ENCODE peak calls at places on chromosomes 1 and 21, in four cellular contexts. R, O, H and J are unnamed samples. For H3K4me1, the result is how much of the 10 kb centered on the place peaks cover.

GRCh38 chr1:118739421-118739930 is 248.7 kb downstream of the TBX15 start:
- DNase-seq in R (no peak), O (no peak), H (no peak), J (no peak)

GRCh38 chr1:178061632-178062031 is 32.3 kb upstream of the RASAL2 start:
- DNase-seq in R (no peak), O (no peak), H (no peak), J (no peak)

GRCh38 chr1:157043685-157044084 is 1.9 kb downstream of the ARHGEF11 start:
- DNase-seq in R (no peak), O (no peak), H (no peak), J (no peak)

GRCh38 chr1:14112613-14113012 is 412.6 kb downstream of the PRDM2 start:
- DNase-seq in R (no peak), O (no peak), H (no peak), J (no peak)

GRCh38 chr1:206672844-206673758 is 11.6 kb upstream of the MAPKAPK2 start:
- DNase-seq in R (peak), O (no peak), H (no peak), J (no peak)

GRCh38 chr21:37281993-37282392 is 14.9 kb upstream of the VPS26C start:
- DNase-seq in R (no peak), O (no peak), H (no peak), J (no peak)

GRCh38 chr1:200907611-200908097 is 13.0 kb downstream of the INAVA start:
- DNase-seq in R (no peak), O (no peak), H (no peak), J (no peak)

GRCh38 chr21:33478858-33479678 is 706 bp downstream of the TMEM50B start:
- DNase-seq in R (peak), O (no peak), H (no peak), J (peak)

GRCh38 chr1:29363536-29363935 is 127.2 kb downstream of the PTPRU start:
- DNase-seq in R (no peak), O (no peak), H (no peak), J (no peak)

GRCh38 chr1:231016234-231016633 is 23.8 kb downstream of the FAM89A start:
- DNase-seq in R (no peak), O (no peak), H (no peak), J (no peak)

GRCh38 chr1:89994805-89995594 is at the start of gene ZNF326:
- DNase-seq in R (peak), O (peak), H (peak), J (peak)

GRCh38 chr1:205360891-205361290 is 4.2 kb upstream of the KLHDC8A start:
- DNase-seq in R (no peak), O (no peak), H (no peak), J (no peak)

GRCh38 chr21:22516230-22516629 is 1518.0 kb downstream of the NCAM2 start:
- DNase-seq in R (no peak), O (no peak), H (no peak), J (no peak)

GRCh38 chr1:109754738-109755137 is 9.0 kb downstream of the EPS8L3 start:
- DNase-seq in R (no peak), O (no peak), H (no peak), J (no peak)

GRCh38 chr1:28370220-28371010 is 875 bp downstream of the PHACTR4 start:
- DNase-seq in R (peak), O (no peak), H (peak), J (no peak)

GRCh38 chr1:32339363-32339978 is 3.4 kb upstream of the MARCKSL1 start:
- DNase-seq in R (peak), O (no peak), H (no peak), J (no peak)

GRCh38 chr1:148372731-148373130 is 110.4 kb downstream of the PPIAL4G start:
- DNase-seq in R (peak), O (no peak), H (no peak), J (no peak)

GRCh38 chr21:28385845-28386244 is 606.8 kb downstream of the LTN1 start:
- DNase-seq in R (no peak), O (no peak), H (no peak), J (no peak)

GRCh38 chr1:183281553-183282091 is 95.6 kb downstream of the LAMC2 start:
- DNase-seq in R (peak), O (peak), H (peak), J (peak)

GRCh38 chr21:32423846-32424535 is 11.5 kb downstream of the EVA1C start:
- DNase-seq in R (no peak), O (no peak), H (no peak), J (no peak)

GRCh38 chr1:24931481-24932221 is 1.6 kb upstream of the RUNX3 start:
- DNase-seq in R (no peak), O (no peak), H (no peak), J (no peak)

GRCh38 chr1:64838486-64838885 is 93.6 kb downstream of the RAVER2 start:
- DNase-seq in R (no peak), O (no peak), H (no peak), J (no peak)

GRCh38 chr1:111203681-111204210 is 3.3 kb upstream of the DENND2D start:
- DNase-seq in R (no peak), O (peak), H (peak), J (peak)

GRCh38 chr1:205492201-205492667 is 12.2 kb upstream of the CDK18 start:
- DNase-seq in R (no peak), O (no peak), H (no peak), J (no peak)

GRCh38 chr21:23578027-23578426 is 2029.3 kb downstream of the MRPL39 start:
- DNase-seq in R (no peak), O (no peak), H (no peak), J (no peak)

GRCh38 chr1:177164380-177165068 is at the start of gene ASTN1:
- DNase-seq in R (no peak), O (no peak), H (no peak), J (no peak)

GRCh38 chr1:39409055-39409816 is 82.2 kb upstream of the BMP8A start:
- DNase-seq in R (peak), O (peak), H (peak), J (no peak)

GRCh38 chr1:93584238-93585003 is 97.2 kb downstream of the BCAR3 start:
- DNase-seq in R (no peak), O (peak), H (no peak), J (no peak)

GRCh38 chr1:18015719-18016118 is 91.9 kb upstream of the IGSF21 start:
- DNase-seq in R (no peak), O (no peak), H (no peak), J (no peak)

GRCh38 chr1:2594001-2594640 is 7.5 kb downstream of the PRXL2B start:
- DNase-seq in R (no peak), O (no peak), H (no peak), J (no peak)

GRCh38 chr1:209809601-209810000 is 3.7 kb upstream of the IRF6 start:
- DNase-seq in R (no peak), O (no peak), H (no peak), J (no peak)

DNA sequence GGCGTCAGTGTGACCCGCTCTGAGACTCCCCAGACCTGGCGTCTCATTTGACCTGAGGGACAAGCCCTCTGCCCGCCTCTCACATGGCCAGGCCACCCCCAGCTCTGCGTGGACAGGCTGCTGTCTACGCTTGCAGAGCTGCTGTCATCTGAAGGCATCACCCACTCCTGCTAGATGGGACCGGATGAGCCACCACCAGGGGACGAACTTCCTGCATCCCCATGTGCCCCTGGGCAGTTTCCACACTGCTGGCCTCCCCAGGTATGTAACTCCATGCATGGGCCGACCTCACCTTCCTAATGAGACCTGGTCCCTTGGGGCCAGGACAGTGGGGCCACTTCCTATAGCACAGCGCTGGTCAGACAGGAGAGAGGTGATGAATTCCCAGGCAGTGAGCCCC is 121.5 kb downstream of the PSMG1 start:
- DNase-seq in R (no peak), O (no peak), H (no peak), J (no peak)
- TF ChIP-seq CTCF in R (no peak), O (no peak), H (no peak), J (no peak)

GRCh38 chr1:223419115-223419514 is 25.9 kb downstream of the CCDC185 start:
- DNase-seq in R (no peak), O (no peak), H (no peak), J (no peak)
- H3K4me1 ChIP-seq in R (under half), O (under half), H (under half), J (under half)

GRCh38 chr21:42496120-42496838 is at the start of gene RSPH1:
- DNase-seq in R (peak), O (peak), H (peak), J (peak)
- TF ChIP-seq POLR2A in R (no peak), O (peak), H (peak), J (peak)

GRCh38 chr1:169725930-169726329 is 7.9 kb downstream of the SELE start:
- DNase-seq in R (no peak), O (no peak), H (no peak), J (no peak)
- TF ChIP-seq CTCF in R (no peak), O (no peak), H (no peak), J (no peak)

GRCh38 chr1:185314416-185314815 is 2.6 kb downstream of the IVNS1ABP start:
- DNase-seq in R (no peak), O (no peak), H (no peak), J (no peak)

GRCh38 chr1:185316163-185317033 is 645 bp downstream of the IVNS1ABP start:
- DNase-seq in R (peak), O (peak), H (peak), J (peak)

GRCh38 chr1:185317886-185318310 is 855 bp upstream of the IVNS1ABP start:
- DNase-seq in R (no peak), O (peak), H (peak), J (peak)

GRCh38 chr1:185317034-185317885 is at the start of gene IVNS1ABP:
- DNase-seq in R (peak), O (peak), H (peak), J (peak)

DNA sequence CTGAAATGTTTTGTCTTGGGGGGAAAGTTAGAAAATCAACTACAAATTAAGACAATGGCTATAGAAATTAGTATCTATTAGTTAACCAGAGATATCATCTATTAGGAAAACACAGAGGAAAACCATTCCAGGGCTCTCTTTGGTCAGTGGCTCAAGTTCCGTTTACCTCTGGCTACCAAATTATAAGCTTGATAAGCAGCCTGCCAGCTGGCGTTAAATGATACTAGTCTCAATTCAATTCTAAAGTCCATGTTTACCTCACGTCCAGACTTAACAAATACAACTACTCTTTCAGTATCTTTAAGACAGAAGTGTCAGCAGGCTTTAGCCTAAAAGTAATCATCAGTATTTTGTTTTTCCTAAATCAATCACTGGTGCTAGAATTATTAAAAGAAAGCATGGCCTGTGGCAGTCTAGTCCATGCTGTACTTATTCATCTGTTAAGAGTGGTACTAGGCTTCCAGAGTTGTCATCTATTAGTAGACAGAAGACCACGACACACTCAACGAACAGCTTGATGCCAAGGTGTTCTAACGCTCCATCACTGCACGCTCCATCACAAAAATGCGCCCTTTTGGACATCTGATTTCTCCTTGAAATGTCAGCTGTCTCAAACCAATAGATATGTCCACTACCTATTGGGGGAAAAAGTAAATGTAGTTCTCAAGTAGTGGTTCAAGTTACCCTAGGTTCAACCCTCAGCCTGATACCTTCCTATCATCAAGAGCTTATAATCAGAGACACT is 1.5 kb downstream of the IVNS1ABP start:
- DNase-seq in R (no peak), O (no peak), H (peak), J (no peak)
- H3K4me1 ChIP-seq in R (under half), O (under half), H (half or more), J (half or more)

DNA sequence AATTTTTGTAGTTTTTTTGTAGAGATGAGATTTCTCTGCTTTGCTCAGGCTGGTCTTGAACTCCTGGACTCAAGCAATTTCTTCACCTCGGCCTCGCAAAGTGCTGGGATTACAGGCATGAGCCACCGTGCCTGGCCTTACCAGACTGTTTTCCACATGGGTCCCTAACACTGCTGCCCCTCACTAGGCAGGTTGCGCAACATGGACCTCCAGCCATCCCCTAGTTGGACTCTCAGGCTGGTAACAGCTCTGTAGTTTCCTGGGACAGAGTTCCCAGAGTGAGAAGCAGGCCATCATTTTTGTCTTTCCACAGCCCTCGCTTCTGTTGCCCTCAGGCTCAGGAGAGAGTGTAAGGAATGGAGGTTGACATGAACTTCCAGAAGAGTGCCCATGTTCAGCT is 156.1 kb downstream of the CTH start:
- DNase-seq in R (no peak), O (no peak), H (no peak), J (no peak)
- TF ChIP-seq POLR2A in R (no peak), O (no peak), H (no peak), J (no peak)

GRCh38 chr1:228400692-228401454 is 5.8 kb downstream of the TRIM11 start:
- DNase-seq in R (no peak), O (no peak), H (no peak), J (peak)
- TF ChIP-seq CTCF in R (no peak), O (no peak), H (no peak), J (no peak)